ENCODE peak calls at places on chromosomes 6 and 20, in seven cellular contexts. One of them, this sample, is unnamed.

GRCh38 chr6:72621243-72622093 is at the start of gene KCNQ5:
- DNase-seq in pancreas: no peak
- DNase-seq in kidney epithelial cell: no peak
- DNase-seq in heart right ventricle: no peak
- DNase-seq in GM12865: peak
- DNase-seq in fibroblast of mammary gland: no peak
- DNase-seq in ovary: no peak
- DNase-seq in this sample: no peak

GRCh38 chr6:28648035-28648877 is 122.6 kb downstream of the GPX5 start:
- DNase-seq in pancreas: no peak
- DNase-seq in kidney epithelial cell: peak
- DNase-seq in heart right ventricle: no peak
- DNase-seq in GM12865: peak
- DNase-seq in fibroblast of mammary gland: peak
- DNase-seq in ovary: peak
- DNase-seq in this sample: peak

GRCh38 chr6:13285705-13286104 is 42.6 kb downstream of the TBC1D7 start:
- DNase-seq in pancreas: no peak
- DNase-seq in kidney epithelial cell: no peak
- DNase-seq in heart right ventricle: no peak
- DNase-seq in GM12865: no peak
- DNase-seq in fibroblast of mammary gland: no peak
- DNase-seq in ovary: no peak
- DNase-seq in this sample: no peak

GRCh38 chr20:14067631-14068030 is 72.3 kb downstream of the MACROD2 start:
- DNase-seq in pancreas: no peak
- DNase-seq in kidney epithelial cell: no peak
- DNase-seq in heart right ventricle: no peak
- DNase-seq in GM12865: no peak
- DNase-seq in fibroblast of mammary gland: no peak
- DNase-seq in ovary: no peak
- DNase-seq in this sample: no peak

GRCh38 chr20:44471481-44471882 is 4.2 kb upstream of the TTPAL start:
- DNase-seq in pancreas: no peak
- DNase-seq in kidney epithelial cell: no peak
- DNase-seq in heart right ventricle: no peak
- DNase-seq in GM12865: no peak
- DNase-seq in fibroblast of mammary gland: peak
- DNase-seq in ovary: no peak
- DNase-seq in this sample: no peak

GRCh38 chr6:52304917-52305316 is 20.4 kb upstream of the MCM3 start:
- DNase-seq in pancreas: no peak
- DNase-seq in kidney epithelial cell: no peak
- DNase-seq in heart right ventricle: no peak
- DNase-seq in GM12865: peak
- DNase-seq in fibroblast of mammary gland: peak
- DNase-seq in ovary: no peak
- DNase-seq in this sample: no peak

GRCh38 chr6:151286192-151286591 is 46.4 kb downstream of the AKAP12 start:
- DNase-seq in pancreas: no peak
- DNase-seq in kidney epithelial cell: no peak
- DNase-seq in heart right ventricle: no peak
- DNase-seq in GM12865: no peak
- DNase-seq in fibroblast of mammary gland: no peak
- DNase-seq in ovary: no peak
- DNase-seq in this sample: no peak

GRCh38 chr6:138818496-138819194 is 22.8 kb downstream of the ECT2L start:
- DNase-seq in pancreas: no peak
- DNase-seq in kidney epithelial cell: no peak
- DNase-seq in heart right ventricle: no peak
- DNase-seq in GM12865: peak
- DNase-seq in fibroblast of mammary gland: no peak
- DNase-seq in ovary: no peak
- DNase-seq in this sample: no peak

GRCh38 chr6:109455502-109456282 is at the start of gene MICAL1:
- DNase-seq in pancreas: peak
- DNase-seq in kidney epithelial cell: no peak
- DNase-seq in heart right ventricle: peak
- DNase-seq in GM12865: peak
- DNase-seq in fibroblast of mammary gland: no peak
- DNase-seq in ovary: peak
- DNase-seq in this sample: no peak

GRCh38 chr20:2387180-2387577 is 6.5 kb downstream of the TGM6 start:
- DNase-seq in pancreas: no peak
- DNase-seq in kidney epithelial cell: no peak
- DNase-seq in heart right ventricle: no peak
- DNase-seq in GM12865: peak
- DNase-seq in fibroblast of mammary gland: peak
- DNase-seq in ovary: no peak
- DNase-seq in this sample: no peak

GRCh38 chr6:150528648-150529285 is 70.9 kb upstream of the PLEKHG1 start:
- DNase-seq in pancreas: no peak
- DNase-seq in kidney epithelial cell: peak
- DNase-seq in heart right ventricle: peak
- DNase-seq in GM12865: peak
- DNase-seq in fibroblast of mammary gland: peak
- DNase-seq in ovary: peak
- DNase-seq in this sample: no peak

GRCh38 chr20:41530923-41531322 is 87.3 kb downstream of the CHD6 start:
- DNase-seq in pancreas: no peak
- DNase-seq in kidney epithelial cell: no peak
- DNase-seq in heart right ventricle: no peak
- DNase-seq in GM12865: no peak
- DNase-seq in fibroblast of mammary gland: no peak
- DNase-seq in ovary: no peak
- DNase-seq in this sample: no peak

GRCh38 chr20:44247676-44248419 is 740 bp downstream of the GDAP1L1 start:
- DNase-seq in pancreas: no peak
- DNase-seq in kidney epithelial cell: no peak
- DNase-seq in heart right ventricle: peak
- DNase-seq in GM12865: peak
- DNase-seq in fibroblast of mammary gland: peak
- DNase-seq in ovary: peak
- DNase-seq in this sample: peak

GRCh38 chr20:3621111-3621510 is 42.1 kb downstream of the GFRA4 start:
- DNase-seq in pancreas: no peak
- DNase-seq in kidney epithelial cell: no peak
- DNase-seq in heart right ventricle: no peak
- DNase-seq in GM12865: no peak
- DNase-seq in fibroblast of mammary gland: no peak
- DNase-seq in ovary: no peak
- DNase-seq in this sample: no peak

GRCh38 chr20:37245671-37246237 is 15.9 kb downstream of the GHRH start:
- DNase-seq in pancreas: no peak
- DNase-seq in kidney epithelial cell: no peak
- DNase-seq in heart right ventricle: no peak
- DNase-seq in GM12865: no peak
- DNase-seq in fibroblast of mammary gland: no peak
- DNase-seq in ovary: no peak
- DNase-seq in this sample: no peak

GRCh38 chr20:8385247-8385646 is 253.2 kb downstream of the PLCB1 start:
- DNase-seq in pancreas: peak
- DNase-seq in kidney epithelial cell: no peak
- DNase-seq in heart right ventricle: peak
- DNase-seq in GM12865: peak
- DNase-seq in fibroblast of mammary gland: peak
- DNase-seq in ovary: no peak
- DNase-seq in this sample: no peak

GRCh38 chr6:33610779-33611421 is 10.2 kb upstream of the ITPR3 start:
- DNase-seq in pancreas: no peak
- DNase-seq in kidney epithelial cell: no peak
- DNase-seq in heart right ventricle: no peak
- DNase-seq in GM12865: no peak
- DNase-seq in fibroblast of mammary gland: no peak
- DNase-seq in ovary: no peak
- DNase-seq in this sample: no peak

GRCh38 chr6:144449218-144449617 is 164.1 kb downstream of the UTRN start:
- DNase-seq in pancreas: no peak
- DNase-seq in kidney epithelial cell: no peak
- DNase-seq in heart right ventricle: no peak
- DNase-seq in GM12865: no peak
- DNase-seq in fibroblast of mammary gland: no peak
- DNase-seq in ovary: no peak
- DNase-seq in this sample: no peak

GRCh38 chr6:34993206-34993605 is 104.2 kb downstream of the ANKS1A start:
- DNase-seq in pancreas: no peak
- DNase-seq in kidney epithelial cell: no peak
- DNase-seq in heart right ventricle: no peak
- DNase-seq in GM12865: no peak
- DNase-seq in fibroblast of mammary gland: no peak
- DNase-seq in ovary: no peak
- DNase-seq in this sample: no peak

GRCh38 chr6:43303751-43304331 is 4.8 kb downstream of the CRIP3 start:
- DNase-seq in pancreas: no peak
- DNase-seq in kidney epithelial cell: no peak
- DNase-seq in heart right ventricle: no peak
- DNase-seq in GM12865: no peak
- DNase-seq in fibroblast of mammary gland: no peak
- DNase-seq in ovary: no peak
- DNase-seq in this sample: no peak

GRCh38 chr6:47922391-47922790 is 140.6 kb downstream of the OPN5 start:
- DNase-seq in pancreas: no peak
- DNase-seq in kidney epithelial cell: no peak
- DNase-seq in heart right ventricle: no peak
- DNase-seq in GM12865: no peak
- DNase-seq in fibroblast of mammary gland: no peak
- DNase-seq in ovary: no peak
- DNase-seq in this sample: no peak

GRCh38 chr6:106168097-106168888 is 82.2 kb downstream of the PRDM1 start:
- DNase-seq in pancreas: no peak
- DNase-seq in kidney epithelial cell: no peak
- DNase-seq in heart right ventricle: no peak
- DNase-seq in GM12865: no peak
- DNase-seq in fibroblast of mammary gland: no peak
- DNase-seq in ovary: no peak
- DNase-seq in this sample: no peak

GRCh38 chr6:32402812-32403211 is 4.2 kb downstream of the BTNL2 start:
- DNase-seq in pancreas: no peak
- DNase-seq in kidney epithelial cell: no peak
- DNase-seq in heart right ventricle: no peak
- DNase-seq in GM12865: no peak
- DNase-seq in fibroblast of mammary gland: no peak
- DNase-seq in ovary: no peak
- DNase-seq in this sample: no peak

GRCh38 chr20:11912013-11912663 is 5.6 kb upstream of the BTBD3 start:
- DNase-seq in pancreas: no peak
- DNase-seq in kidney epithelial cell: no peak
- DNase-seq in heart right ventricle: no peak
- DNase-seq in GM12865: no peak
- DNase-seq in fibroblast of mammary gland: peak
- DNase-seq in ovary: no peak
- DNase-seq in this sample: no peak

DNA sequence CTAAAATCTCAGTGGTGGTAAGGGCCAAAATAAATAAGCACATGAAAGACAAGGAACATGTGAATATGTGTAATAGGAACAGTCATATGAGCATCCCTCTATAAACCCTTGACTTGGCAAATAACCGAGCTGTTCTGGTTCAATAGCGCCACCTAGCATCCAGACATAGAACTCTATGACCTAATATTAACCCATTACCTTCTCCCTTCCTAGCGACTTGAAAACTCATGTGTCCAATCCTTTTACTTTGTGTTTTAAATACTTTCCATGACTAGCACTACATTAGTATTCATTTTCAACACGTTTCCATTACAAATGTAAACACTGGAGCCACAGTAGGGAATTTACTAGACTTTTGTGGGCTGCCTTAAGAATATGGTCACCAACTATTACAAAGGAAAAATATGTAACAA is 279.7 kb downstream of the UST start:
- DNase-seq in pancreas: no peak
- DNase-seq in kidney epithelial cell: no peak
- DNase-seq in heart right ventricle: no peak
- DNase-seq in GM12865: peak
- DNase-seq in fibroblast of mammary gland: peak
- DNase-seq in ovary: no peak
- DNase-seq in this sample: peak
- TF ChIP-seq CTCF in pancreas: no peak
- TF ChIP-seq CTCF in kidney epithelial cell: peak
- TF ChIP-seq CTCF in heart right ventricle: peak
- TF ChIP-seq CTCF in GM12865: peak
- TF ChIP-seq CTCF in fibroblast of mammary gland: peak
- TF ChIP-seq CTCF in ovary: peak
- TF ChIP-seq CTCF in this sample: peak

DNA sequence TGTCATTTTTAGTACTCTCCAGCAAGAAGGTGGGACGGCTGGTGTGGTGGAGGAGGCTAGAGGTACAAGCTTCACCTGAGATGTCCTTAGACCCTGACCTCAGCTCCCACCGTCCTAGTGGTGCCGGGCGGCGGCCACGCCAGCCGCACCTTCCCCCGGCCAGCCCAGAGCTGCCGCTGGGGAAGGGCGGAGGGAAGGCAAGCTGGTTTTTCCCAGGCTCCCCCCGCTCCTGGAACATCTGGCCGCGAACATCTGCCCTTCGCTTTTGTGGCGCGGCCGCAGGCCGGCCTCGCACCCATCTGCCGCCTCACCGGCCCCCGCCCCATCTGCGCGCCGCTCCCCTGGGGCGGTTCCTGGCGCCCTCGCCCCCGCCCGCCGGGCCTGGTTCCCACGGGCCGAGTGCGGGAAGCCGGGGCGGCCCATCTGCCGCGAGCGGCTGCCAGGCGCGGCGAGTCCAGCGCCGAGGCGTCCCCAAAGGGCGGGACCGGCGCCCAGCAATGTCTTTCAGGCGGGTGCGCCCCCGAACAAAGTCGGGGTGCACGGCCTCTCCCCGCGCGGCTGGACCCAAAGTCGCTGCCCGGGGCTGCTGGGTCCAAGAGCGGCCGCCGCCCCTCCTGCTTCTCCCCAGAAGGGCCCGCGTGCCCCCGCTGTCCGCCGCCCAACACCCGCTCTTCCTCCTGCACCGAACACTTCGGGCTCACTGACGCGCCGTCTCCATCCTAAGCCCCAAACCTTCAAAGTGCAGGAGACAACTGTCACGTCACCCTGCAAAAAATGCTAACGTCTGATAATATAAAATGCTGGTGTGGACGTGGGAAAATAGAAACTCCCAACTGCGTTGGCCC is 17.3 kb upstream of the ID1 start:
- DNase-seq in pancreas: no peak
- DNase-seq in kidney epithelial cell: no peak
- DNase-seq in heart right ventricle: peak
- DNase-seq in GM12865: no peak
- DNase-seq in fibroblast of mammary gland: peak
- DNase-seq in ovary: no peak
- DNase-seq in this sample: no peak
- H3K4me3 ChIP-seq in pancreas: peak
- H3K4me3 ChIP-seq in kidney epithelial cell: peak
- H3K4me3 ChIP-seq in heart right ventricle: peak
- H3K4me3 ChIP-seq in GM12865: peak
- H3K4me3 ChIP-seq in fibroblast of mammary gland: peak
- H3K4me3 ChIP-seq in ovary: peak
- H3K4me3 ChIP-seq in this sample: peak

GRCh38 chr20:57882451-57883161 is 172.8 kb upstream of the PMEPA1 start:
- DNase-seq in pancreas: no peak
- DNase-seq in kidney epithelial cell: no peak
- DNase-seq in heart right ventricle: no peak
- DNase-seq in GM12865: no peak
- DNase-seq in fibroblast of mammary gland: no peak
- DNase-seq in ovary: no peak
- DNase-seq in this sample: no peak
- TF ChIP-seq CTCF in pancreas: no peak
- TF ChIP-seq CTCF in kidney epithelial cell: no peak
- TF ChIP-seq CTCF in heart right ventricle: no peak
- TF ChIP-seq CTCF in GM12865: no peak
- TF ChIP-seq CTCF in fibroblast of mammary gland: no peak
- TF ChIP-seq CTCF in ovary: no peak
- TF ChIP-seq CTCF in this sample: no peak

GRCh38 chr6:108164815-108165706 is 761 bp upstream of the NR2E1 start:
- DNase-seq in pancreas: no peak
- DNase-seq in kidney epithelial cell: no peak
- DNase-seq in heart right ventricle: no peak
- DNase-seq in GM12865: no peak
- DNase-seq in fibroblast of mammary gland: no peak
- DNase-seq in ovary: no peak
- DNase-seq in this sample: no peak
- H3K4me3 ChIP-seq in pancreas: peak
- H3K4me3 ChIP-seq in kidney epithelial cell: no peak
- H3K4me3 ChIP-seq in heart right ventricle: no peak
- H3K4me3 ChIP-seq in GM12865: no peak
- H3K4me3 ChIP-seq in fibroblast of mammary gland: no peak
- H3K4me3 ChIP-seq in ovary: no peak
- H3K4me3 ChIP-seq in this sample: peak

This sample was measured in retinal pigment epithelial cell.